ENCODE peak calls at places on chromosomes 2 and 18, in nine cellular contexts. P is adrenal gland; O is right lobe of liver; B is ascending aorta; D is kidney; Q is CD4-positive, alpha-beta memory T cell; A is stomach; M is gastrocnemius medialis; H is Peyer's patch. U is an unnamed sample.

GRCh38 chr18:58559427-58560186 is 69.3 kb downstream of the ALPK2 start:
- DNase-seq in M (no peak), Q (no peak), O (no peak), P (no peak), B (no peak), A (no peak), H (no peak), D (no peak), U (no peak)

GRCh38 chr2:46384457-46384815 is 87.2 kb downstream of the EPAS1 start:
- DNase-seq in D (no peak), B (no peak), H (no peak), A (no peak), M (no peak), Q (no peak), O (no peak), P (no peak), U (no peak)

GRCh38 chr18:62585274-62586147 is 62.7 kb downstream of the ZCCHC2 start:
- DNase-seq in O (no peak), M (no peak), P (no peak), H (no peak), A (no peak), B (no peak), D (no peak), Q (no peak), U (no peak)

GRCh38 chr2:199488772-199489400 is 31.1 kb upstream of the SATB2 start:
- DNase-seq in B (no peak), P (peak), H (peak), D (no peak), M (no peak), A (peak), Q (peak), O (peak), U (no peak)

GRCh38 chr2:128187032-128187654 is 96.1 kb downstream of the UGGT1 start:
- DNase-seq in A (no peak), P (no peak), M (peak), Q (no peak), D (no peak), O (no peak), H (peak), B (no peak), U (no peak)

GRCh38 chr2:112602917-112603316 is 18.5 kb downstream of the CHCHD5 start:
- DNase-seq in M (no peak), O (no peak), H (no peak), Q (no peak), D (no peak), P (no peak), A (no peak), B (no peak), U (no peak)

GRCh38 chr2:95313296-95314265 is 16.4 kb downstream of the KCNIP3 start:
- DNase-seq in M (no peak), B (no peak), H (no peak), O (no peak), A (no peak), P (no peak), Q (no peak), D (peak), U (no peak)

GRCh38 chr2:55144922-55145820 is 86.9 kb downstream of the CLHC1 start:
- DNase-seq in A (peak), Q (no peak), B (no peak), P (no peak), O (no peak), D (no peak), M (no peak), H (no peak), U (no peak)

GRCh38 chr2:28471214-28471613 is 24.6 kb upstream of the PLB1 start:
- DNase-seq in Q (no peak), D (no peak), P (peak), M (no peak), A (no peak), B (no peak), O (no peak), H (peak), U (no peak)

GRCh38 chr2:24076849-24077534 is 866 bp upstream of the SF3B6 start:
- DNase-seq in P (peak), Q (no peak), D (no peak), B (no peak), H (no peak), M (no peak), A (no peak), O (no peak), U (no peak)

GRCh38 chr2:6940820-6941219 is 23.6 kb downstream of the RNF144A start:
- DNase-seq in O (no peak), H (no peak), P (no peak), A (no peak), D (no peak), Q (no peak), B (no peak), M (no peak), U (no peak)

GRCh38 chr2:237262838-237263771 is 150.9 kb downstream of the COL6A3 start:
- DNase-seq in O (no peak), B (no peak), A (no peak), D (no peak), P (no peak), M (no peak), Q (no peak), H (no peak), U (no peak)

DNA sequence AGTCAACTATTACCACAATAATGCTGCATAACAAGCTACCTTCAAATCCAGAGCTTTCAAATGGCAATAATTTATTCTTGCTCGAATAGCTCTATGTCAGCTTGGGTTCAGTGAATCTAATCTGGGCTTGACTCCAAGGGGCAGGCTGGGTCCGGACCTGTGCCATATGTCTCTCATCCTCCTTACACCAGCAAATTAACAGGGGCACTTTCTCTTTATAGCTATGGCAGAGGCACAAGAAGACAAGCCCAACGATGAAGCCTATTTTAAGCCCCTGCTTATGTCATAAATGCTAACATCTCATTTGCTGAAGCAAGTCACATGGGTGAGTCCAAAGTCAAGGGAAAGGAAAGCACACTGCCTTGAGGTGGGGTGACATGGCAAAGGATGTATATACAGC is 13.3 kb upstream of the ZNF521 start:
- DNase-seq in A (no peak), D (no peak), P (no peak), B (no peak), Q (no peak), M (no peak), O (no peak), H (no peak), U (no peak)
- H3K27ac ChIP-seq in A (no peak), D (no peak), P (no peak), B (no peak), Q (no peak), M (no peak), O (no peak), H (no peak), U (no peak)

GRCh38 chr2:195594916-195595694 is 61.9 kb upstream of the SLC39A10 start:
- DNase-seq in O (no peak), D (no peak), M (no peak), Q (no peak), P (no peak), A (no peak), B (no peak), H (no peak), U (no peak)
- H3K27ac ChIP-seq in O (no peak), D (no peak), M (no peak), Q (no peak), P (no peak), A (no peak), B (no peak), H (no peak), U (no peak)

GRCh38 chr2:207750876-207751275 is 18.8 kb downstream of the FZD5 start:
- DNase-seq in A (no peak), H (no peak), B (no peak), D (no peak), P (no peak), O (no peak), Q (no peak), M (no peak), U (no peak)

GRCh38 chr2:207750315-207750714 is 19.4 kb downstream of the FZD5 start:
- DNase-seq in P (no peak), A (no peak), B (no peak), M (no peak), D (no peak), O (no peak), Q (no peak), H (no peak), U (no peak)

GRCh38 chr2:207749873-207750272 is 19.8 kb downstream of the FZD5 start:
- DNase-seq in B (no peak), P (no peak), M (no peak), H (no peak), D (no peak), A (no peak), O (no peak), Q (no peak), U (no peak)

GRCh38 chr2:207747653-207748560 is 21.8 kb downstream of the FZD5 start:
- DNase-seq in A (no peak), M (no peak), P (peak), Q (no peak), H (no peak), O (no peak), D (no peak), B (no peak), U (no peak)

DNA sequence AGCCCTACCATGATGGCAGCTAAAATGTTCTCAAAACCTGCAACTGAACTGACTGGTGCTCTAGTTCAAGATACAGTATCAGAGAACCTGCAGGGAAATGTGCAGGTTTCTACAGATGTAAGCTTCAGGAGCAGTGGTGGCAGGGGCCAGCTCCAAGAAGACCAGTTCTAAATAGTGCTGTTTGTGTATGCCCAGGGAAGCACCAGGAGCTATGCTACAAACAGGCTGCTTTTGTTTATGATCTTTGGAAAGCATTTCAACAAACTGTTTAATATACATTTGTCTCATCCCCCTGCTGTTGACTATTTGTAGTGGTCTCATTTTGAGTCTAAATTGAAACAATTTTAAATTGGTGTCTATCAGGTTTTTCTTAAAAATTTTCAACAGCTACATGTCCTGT is 20.7 kb downstream of the FZD5 start:
- DNase-seq in O (no peak), H (no peak), P (no peak), Q (no peak), A (no peak), D (no peak), B (no peak), M (no peak), U (no peak)
- H3K27ac ChIP-seq in O (peak), H (no peak), P (no peak), Q (no peak), A (no peak), D (no peak), B (no peak), M (no peak), U (no peak)

GRCh38 chr2:26936855-26937254 is 33.6 kb upstream of the MAPRE3 start:
- DNase-seq in P (no peak), A (no peak), O (no peak), M (no peak), D (no peak), H (no peak), B (no peak), Q (no peak), U (no peak)

GRCh38 chr2:26938399-26938798 is 32.0 kb upstream of the MAPRE3 start:
- DNase-seq in B (no peak), P (no peak), M (no peak), A (no peak), O (no peak), H (no peak), D (no peak), Q (no peak), U (no peak)

GRCh38 chr2:26941486-26941885 is 29.0 kb upstream of the MAPRE3 start:
- DNase-seq in D (no peak), O (no peak), H (no peak), B (no peak), P (no peak), M (no peak), Q (no peak), A (no peak), U (no peak)

GRCh38 chr2:26942543-26943295 is 27.7 kb upstream of the MAPRE3 start:
- DNase-seq in D (peak), Q (peak), O (peak), H (peak), P (peak), A (peak), M (peak), B (no peak), U (peak)

DNA sequence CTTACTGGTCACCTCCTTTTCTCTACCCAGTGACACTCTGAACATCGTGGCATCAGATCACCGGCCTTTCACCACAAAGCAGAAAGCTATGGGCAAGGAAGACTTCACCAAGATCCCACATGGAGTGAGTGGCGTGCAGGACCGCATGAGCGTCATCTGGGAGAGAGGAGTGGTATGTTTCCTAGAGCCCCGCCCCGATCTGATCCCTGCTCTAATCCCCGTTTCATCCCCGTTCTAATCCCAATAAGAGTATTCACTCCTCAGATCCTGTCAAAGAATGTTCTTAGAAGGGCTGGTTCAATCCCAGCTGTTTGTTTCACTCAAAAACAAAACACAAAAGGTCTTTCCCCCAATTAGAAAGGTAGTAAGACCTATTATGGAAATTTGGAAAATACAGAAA is 30.4 kb upstream of the MAPRE3 start:
- DNase-seq in O (no peak), B (no peak), Q (no peak), M (no peak), H (no peak), A (no peak), P (no peak), D (no peak), U (no peak)
- H3K27ac ChIP-seq in O (no peak), B (no peak), Q (no peak), M (no peak), H (no peak), A (no peak), P (no peak), D (no peak), U (no peak)

U was measured in effector memory CD4-positive, alpha-beta T cell.